ENCODE peak calls at places on chromosomes 6 and 20, in four cellular contexts. T, L, U and E are unnamed samples. For H3K4me1 and H3K9me3, the result is how much of the 10 kb centered on the place peaks cover.

GRCh38 chr20:33444797-33445560 is 1.4 kb upstream of the SNTA1 start:
- DNase-seq in L (no peak), T (peak), U (no peak), E (no peak)

GRCh38 chr6:154496191-154496590 is 14.3 kb downstream of the CNKSR3 start:
- DNase-seq in T (no peak), L (no peak), U (no peak), E (no peak)

GRCh38 chr20:6660441-6660840 is 107.0 kb upstream of the BMP2 start:
- DNase-seq in L (peak), U (no peak), T (no peak), E (no peak)

GRCh38 chr6:55898342-55898741 is 23.0 kb upstream of the BMP5 start:
- DNase-seq in U (no peak), T (no peak), L (no peak), E (no peak)

GRCh38 chr6:164106345-164106769 is 691.8 kb downstream of the QKI start:
- DNase-seq in U (no peak), L (no peak), T (peak), E (no peak)

GRCh38 chr20:42430059-42430458 is 759.6 kb downstream of the PTPRT start:
- DNase-seq in L (no peak), U (no peak), T (no peak), E (no peak)

GRCh38 chr6:33683051-33683571 is 28.4 kb downstream of the UQCC2 start:
- DNase-seq in T (no peak), U (no peak), L (no peak), E (no peak)

GRCh38 chr6:69985180-69985579 is 118.8 kb downstream of the COL19A1 start:
- DNase-seq in L (no peak), U (no peak), T (no peak), E (no peak)

GRCh38 chr6:24909281-24910216 is 26.2 kb downstream of the RIPOR2 start:
- DNase-seq in T (no peak), L (no peak), U (no peak), E (no peak)

GRCh38 chr20:64256282-64256947 is 867 bp downstream of the PCMTD2 start:
- DNase-seq in U (no peak), T (no peak), L (no peak), E (no peak)

GRCh38 chr6:87718662-87719433 is 16.8 kb upstream of the AKIRIN2 start:
- DNase-seq in L (no peak), T (no peak), U (no peak), E (no peak)

GRCh38 chr6:133300896-133301295 is 59.7 kb downstream of the EYA4 start:
- DNase-seq in L (no peak), T (no peak), U (no peak), E (no peak)

GRCh38 chr6:63805808-63806572 is 170.4 kb downstream of the PHF3 start:
- DNase-seq in U (no peak), L (no peak), T (no peak), E (no peak)

GRCh38 chr6:115899883-115900282 is 160.8 kb downstream of the FRK start:
- DNase-seq in T (no peak), L (no peak), U (no peak), E (no peak)

GRCh38 chr20:40938020-40938419 is 90.6 kb upstream of the TOP1 start:
- DNase-seq in T (peak), L (no peak), U (no peak), E (no peak)

GRCh38 chr6:40348591-40348990 is 238.6 kb downstream of the LRFN2 start:
- DNase-seq in L (no peak), U (no peak), T (peak), E (no peak)

GRCh38 chr6:35165630-35166071 is 24.5 kb upstream of the TCP11 start:
- DNase-seq in T (no peak), U (no peak), L (no peak), E (no peak)

GRCh38 chr6:56659721-56660373 is 17.2 kb upstream of the DST start:
- DNase-seq in L (no peak), T (no peak), U (no peak), E (no peak)

GRCh38 chr6:3294921-3295871 is 36.4 kb downstream of the PSMG4 start:
- DNase-seq in L (peak), U (peak), T (no peak), E (no peak)

GRCh38 chr20:41395669-41396664 is 29.3 kb upstream of the EMILIN3 start:
- DNase-seq in L (no peak), T (peak), U (no peak), E (no peak)

GRCh38 chr6:45655630-45656422 is 278.1 kb upstream of the SUPT3H start:
- DNase-seq in T (no peak), U (no peak), L (no peak), E (no peak)

GRCh38 chr20:34242879-34243278 is 1.7 kb downstream of the ASIP start:
- DNase-seq in T (no peak), U (no peak), L (no peak), E (no peak)

DNA sequence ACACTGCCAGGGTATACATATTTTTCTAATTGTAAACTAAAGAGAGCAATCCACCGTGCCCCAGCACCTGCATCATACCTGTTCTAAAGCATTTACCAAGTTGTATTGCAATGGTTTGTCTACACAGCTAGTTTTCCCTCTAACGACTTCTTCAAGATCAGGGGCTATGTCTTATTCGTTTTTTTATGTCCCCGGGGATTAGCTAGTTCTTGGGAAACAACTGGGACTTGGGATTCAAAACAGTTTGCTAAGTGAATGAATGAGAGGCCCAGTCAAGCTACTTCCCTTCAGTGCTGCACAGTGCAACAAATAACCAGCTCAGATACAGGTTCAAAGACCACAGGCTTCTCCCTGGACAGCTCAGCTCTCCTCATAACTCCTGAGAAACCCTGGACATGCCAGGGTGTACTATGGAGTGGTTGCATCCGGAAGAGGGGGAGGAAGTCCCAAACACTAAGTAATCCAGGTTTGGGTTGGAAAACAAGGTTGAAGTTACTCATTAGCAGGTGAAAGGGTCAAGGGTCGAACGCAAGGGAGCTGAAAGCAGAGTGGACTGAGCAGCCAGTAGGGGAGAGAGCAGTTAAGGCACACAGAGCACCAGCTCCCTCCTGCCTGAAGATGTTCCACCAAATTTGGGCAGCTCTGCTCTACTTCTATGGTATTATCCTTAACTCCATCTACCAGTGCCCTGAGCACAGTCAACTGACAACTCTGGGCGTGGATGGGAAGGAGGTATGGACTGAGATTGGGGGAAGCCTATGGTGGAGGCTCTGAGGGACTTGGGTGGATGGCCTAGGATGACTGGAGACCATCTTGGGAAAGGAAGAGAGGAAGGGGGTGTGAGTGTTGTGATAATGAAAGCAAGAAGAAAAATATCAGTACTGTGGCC is at the start of gene APOM:
- DNase-seq in U (no peak), L (no peak), T (no peak), E (no peak)
- H3K4me1 ChIP-seq in U (under half), L (under half), T (under half), E (under half)

GRCh38 chr20:37454636-37455035 is 66.4 kb upstream of the NNAT start:
- DNase-seq in L (no peak), U (no peak), T (no peak), E (no peak)

GRCh38 chr20:37456948-37457347 is 64.1 kb upstream of the NNAT start:
- DNase-seq in L (no peak), T (no peak), U (no peak), E (no peak)

GRCh38 chr20:37453836-37454235 is 67.2 kb upstream of the NNAT start:
- DNase-seq in T (no peak), L (peak), U (no peak), E (no peak)

GRCh38 chr20:37457928-37458327 is 63.1 kb upstream of the NNAT start:
- DNase-seq in U (no peak), T (no peak), L (no peak), E (no peak)

DNA sequence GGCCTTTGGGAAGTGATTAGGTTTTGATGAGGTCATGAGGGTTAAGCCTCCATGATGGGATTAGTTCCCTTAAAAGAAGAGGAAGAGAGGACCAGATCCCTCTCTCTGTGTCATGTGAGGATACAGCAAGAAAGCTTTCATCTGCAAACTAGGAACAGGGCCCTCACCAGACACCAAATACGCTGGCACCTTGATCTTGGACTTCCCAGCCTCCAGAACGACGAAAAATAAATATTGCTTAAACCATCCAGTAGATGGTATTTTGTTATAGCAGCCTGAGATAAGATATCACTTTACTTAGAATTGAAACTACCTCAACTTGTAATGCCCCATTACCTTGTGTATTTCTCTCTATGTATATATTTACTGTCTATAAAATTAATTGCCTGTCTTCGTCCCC is 65.4 kb upstream of the NNAT start:
- DNase-seq in L (no peak), U (no peak), T (no peak), E (no peak)
- H3K9me3 ChIP-seq in L (under half), U (under half), T (under half), E (under half)

DNA sequence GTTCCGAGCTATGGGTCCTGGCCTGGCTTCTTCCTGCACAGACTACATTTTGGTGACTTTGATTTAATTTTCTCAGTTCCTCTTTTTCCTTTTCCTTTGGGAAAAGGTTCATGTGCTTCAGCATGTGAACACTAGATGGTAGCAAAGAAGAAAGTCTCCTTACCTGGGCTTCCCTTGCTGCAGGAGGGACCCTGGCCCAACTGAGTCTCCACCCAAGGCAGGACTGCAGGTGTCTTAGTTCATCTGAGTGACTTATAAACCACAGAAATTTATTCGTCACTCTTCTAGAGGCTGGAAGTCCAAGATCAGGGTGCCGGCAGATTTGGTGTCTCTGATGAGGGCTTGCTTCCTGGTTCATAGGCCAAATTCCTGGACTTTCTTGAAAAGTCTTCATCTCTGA is 163.2 kb downstream of the SYCP2 start:
- DNase-seq in T (no peak), L (no peak), U (no peak), E (no peak)
- TF ChIP-seq CTCF in T (peak), L (no peak), U (no peak), E (no peak)

GRCh38 chr6:150324044-150324443 is 44.8 kb upstream of the IYD start:
- DNase-seq in U (no peak), L (no peak), T (no peak), E (no peak)

GRCh38 chr6:150325093-150325772 is 43.6 kb upstream of the IYD start:
- DNase-seq in L (no peak), U (no peak), T (no peak), E (no peak)

GRCh38 chr6:150323205-150323604 is 45.6 kb upstream of the IYD start:
- DNase-seq in T (no peak), U (no peak), L (no peak), E (no peak)

GRCh38 chr6:150328744-150329400 is 39.9 kb upstream of the IYD start:
- DNase-seq in T (no peak), U (no peak), L (no peak), E (no peak)

DNA sequence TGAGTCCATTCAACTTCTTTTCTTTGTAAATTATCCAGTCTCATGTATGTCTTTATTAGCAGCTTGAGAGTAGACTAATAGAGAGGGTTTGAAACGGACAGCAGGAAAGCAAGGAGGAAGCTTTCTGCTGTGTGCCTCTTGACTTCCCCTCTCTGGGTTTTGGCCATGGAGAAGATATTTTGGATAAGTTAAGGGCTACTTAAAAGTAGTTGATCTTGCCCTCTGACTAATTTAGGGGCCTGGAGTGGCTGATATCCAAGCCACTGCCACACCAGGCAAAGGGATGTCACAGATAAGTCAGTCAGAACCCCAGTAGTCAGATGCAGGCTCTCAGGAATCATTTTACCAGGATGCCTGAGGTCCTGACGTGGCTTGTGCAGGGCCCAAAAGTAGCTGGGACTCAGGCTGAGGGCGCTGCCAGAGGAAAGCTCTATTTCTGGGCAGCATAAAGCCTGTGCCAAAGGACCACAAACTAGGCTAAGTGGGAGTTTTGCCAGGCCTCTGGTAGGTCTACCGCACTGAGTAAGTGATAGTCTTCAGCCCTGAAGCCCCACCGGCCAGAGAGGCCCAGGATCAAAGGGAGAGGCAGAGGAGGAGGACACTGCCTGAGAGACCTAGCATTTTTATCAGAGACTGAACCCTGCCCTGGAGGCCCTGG is 41.6 kb upstream of the IYD start:
- DNase-seq in T (no peak), L (no peak), U (no peak), E (no peak)
- H3K4me1 ChIP-seq in T (under half), L (under half), U (under half), E (under half)

GRCh38 chr6:145475794-145476396 is 259.4 kb downstream of the EPM2A start:
- DNase-seq in U (no peak), L (no peak), T (no peak), E (no peak)
- H3K9me3 ChIP-seq in U (under half), L (under half), T (under half), E (under half)

GRCh38 chr20:9503530-9504251 is 10.7 kb upstream of the LAMP5 start:
- DNase-seq in L (no peak), T (peak), U (no peak), E (no peak)
- TF ChIP-seq CTCF in L (no peak), T (peak), U (peak), E (no peak)

GRCh38 chr6:42392871-42393270 is 58.9 kb downstream of the TRERF1 start:
- DNase-seq in L (no peak), U (no peak), T (no peak), E (no peak)

GRCh38 chr6:42388046-42388445 is 63.7 kb downstream of the TRERF1 start:
- DNase-seq in L (no peak), T (no peak), U (no peak), E (no peak)

GRCh38 chr6:42391441-42391840 is 60.3 kb downstream of the TRERF1 start:
- DNase-seq in L (no peak), U (no peak), T (no peak), E (no peak)

GRCh38 chr6:42393339-42393738 is 58.4 kb downstream of the TRERF1 start:
- DNase-seq in T (no peak), L (no peak), U (no peak), E (no peak)

GRCh38 chr6:42390228-42390934 is 61.3 kb downstream of the TRERF1 start:
- DNase-seq in U (no peak), T (no peak), L (no peak), E (no peak)
- H3K4me1 ChIP-seq in U (under half), T (under half), L (under half), E (under half)

GRCh38 chr20:49282584-49283171 is 4.8 kb upstream of the ZNFX1 start:
- DNase-seq in L (no peak), T (no peak), U (no peak), E (no peak)

GRCh38 chr20:49281913-49282467 is 4.1 kb upstream of the ZNFX1 start:
- DNase-seq in T (no peak), U (no peak), L (no peak), E (no peak)

GRCh38 chr20:49279677-49280462 is 2.0 kb upstream of the ZNFX1 start:
- DNase-seq in T (no peak), L (no peak), U (no peak), E (no peak)

GRCh38 chr20:49280463-49281058 is 2.7 kb upstream of the ZNFX1 start:
- DNase-seq in U (no peak), L (no peak), T (no peak), E (no peak)

GRCh38 chr20:49281059-49281912 is 3.4 kb upstream of the ZNFX1 start:
- DNase-seq in T (peak), L (no peak), U (no peak), E (no peak)
- H3K9me3 ChIP-seq in T (under half), L (under half), U (under half), E (under half)

DNA sequence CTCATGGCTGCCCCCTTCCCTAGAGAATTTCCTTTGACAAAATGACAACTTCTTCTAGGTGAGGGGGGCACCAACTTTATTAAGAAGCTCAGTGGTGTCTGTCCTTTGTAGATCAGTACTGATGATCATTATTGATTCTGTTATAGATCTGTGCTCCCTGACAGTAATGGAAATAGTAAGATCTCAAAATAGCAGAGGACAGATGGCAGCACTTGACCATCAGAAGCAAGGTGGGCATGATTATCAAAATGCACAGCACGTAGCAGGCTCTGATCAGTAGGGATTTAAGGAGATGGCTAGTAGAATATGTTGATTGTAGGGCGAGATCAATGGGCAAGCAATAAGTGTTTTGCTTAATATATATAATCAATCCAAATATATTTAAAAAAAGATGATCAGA is 208.6 kb upstream of the HDDC2 start:
- DNase-seq in L (no peak), T (no peak), U (no peak), E (no peak)
- TF ChIP-seq CTCF in L (no peak), T (no peak), U (no peak), E (no peak)